ENCODE peak calls at places on chromosomes 16 and 17, in ten cellular contexts. G, X, D, A, H, N, W, T, J and K are unnamed samples.

GRCh38 chr16:30893082-30893743 is 664 bp downstream of the BCL7C start:
- DNase-seq in G (no peak), D (no peak), X (no peak), T (no peak), N (no peak), J (no peak), H (no peak), A (peak; percentile 35), W (no peak), K (no peak)

GRCh38 chr17:13510062-13510461 is 91.7 kb downstream of the HS3ST3A1 start:
- DNase-seq in N (no peak), D (no peak), W (peak; percentile 87), X (no peak), G (no peak), A (no peak), H (no peak), J (no peak), T (no peak), K (peak; percentile 76)

GRCh38 chr16:84368327-84368996 is at the start of gene ATP2C2:
- DNase-seq in T (no peak), A (peak; percentile 58), G (no peak), D (no peak), X (no peak), N (no peak), H (no peak), W (no peak), J (no peak), K (no peak)

GRCh38 chr17:74769856-74770497 is 6.2 kb downstream of the NAT9 start:
- DNase-seq in X (no peak), T (no peak), G (no peak), N (no peak), H (no peak), J (no peak), A (no peak), D (no peak), W (no peak), K (no peak)

GRCh38 chr17:47742319-47743181 is 9.5 kb downstream of the TBX21 start:
- DNase-seq in J (no peak), T (no peak), H (peak; percentile 18), D (peak; percentile 35), W (no peak), A (peak; percentile 78), X (peak; percentile 9), N (no peak), G (no peak), K (peak; percentile 8)

GRCh38 chr17:46978489-46979022 is 497 bp downstream of the RPRML start:
- DNase-seq in J (no peak), X (no peak), N (peak; percentile 44), G (no peak), H (peak; percentile 29), W (no peak), A (peak; percentile 40), T (no peak), D (no peak), K (no peak)

GRCh38 chr17:68812876-68813584 is 142.2 kb downstream of the ABCA8 start:
- DNase-seq in T (no peak), X (no peak), N (no peak), D (no peak), H (no peak), G (no peak), A (no peak), J (no peak), W (peak; percentile 74), K (peak; percentile 90)

GRCh38 chr16:61934591-61934990 is 101.6 kb downstream of the CDH8 start:
- DNase-seq in H (no peak), J (no peak), T (no peak), X (no peak), D (no peak), A (no peak), G (no peak), W (no peak), N (no peak), K (no peak)